ENCODE peak calls at places on chromosomes 7 and 10, in seven cellular contexts. One of them, this sample, is unnamed.

GRCh38 chr7:90474284-90475210 is 5.1 kb downstream of the PTTG1IP2 start:
- DNase-seq in HCT116: peak
- DNase-seq in fibroblast of lung: peak
- DNase-seq in IMR-90: peak
- DNase-seq in HepG2: no peak
- DNase-seq in OCI-LY7: no peak
- DNase-seq in SK-N-SH: no peak
- DNase-seq in this sample: no peak

GRCh38 chr10:13848530-13849425 is 262.0 kb downstream of the PRPF18 start:
- DNase-seq in HCT116: no peak
- DNase-seq in OCI-LY7: no peak
- DNase-seq in SK-N-SH: peak
- DNase-seq in IMR-90: no peak
- DNase-seq in HepG2: no peak
- DNase-seq in fibroblast of lung: no peak
- DNase-seq in this sample: no peak

GRCh38 chr10:14093735-14094484 is 236.8 kb downstream of the FRMD4A start:
- DNase-seq in IMR-90: peak
- DNase-seq in OCI-LY7: no peak
- DNase-seq in fibroblast of lung: peak
- DNase-seq in HCT116: no peak
- DNase-seq in SK-N-SH: peak
- DNase-seq in HepG2: no peak
- DNase-seq in this sample: no peak

GRCh38 chr7:85851571-85852193 is 664.8 kb upstream of the SEMA3D start:
- DNase-seq in SK-N-SH: peak
- DNase-seq in OCI-LY7: peak
- DNase-seq in fibroblast of lung: peak
- DNase-seq in HCT116: peak
- DNase-seq in HepG2: peak
- DNase-seq in IMR-90: peak
- DNase-seq in this sample: no peak

GRCh38 chr7:70435634-70436033 is 696.3 kb upstream of the GALNT17 start:
- DNase-seq in HepG2: no peak
- DNase-seq in OCI-LY7: no peak
- DNase-seq in SK-N-SH: no peak
- DNase-seq in IMR-90: no peak
- DNase-seq in HCT116: no peak
- DNase-seq in fibroblast of lung: no peak
- DNase-seq in this sample: peak

GRCh38 chr7:18308938-18309337 is 186.6 kb upstream of the HDAC9 start:
- DNase-seq in SK-N-SH: no peak
- DNase-seq in fibroblast of lung: no peak
- DNase-seq in OCI-LY7: no peak
- DNase-seq in IMR-90: no peak
- DNase-seq in HepG2: no peak
- DNase-seq in HCT116: no peak
- DNase-seq in this sample: no peak

GRCh38 chr7:55018361-55019328 is at the start of gene EGFR:
- DNase-seq in HepG2: no peak
- DNase-seq in HCT116: peak
- DNase-seq in SK-N-SH: peak
- DNase-seq in IMR-90: peak
- DNase-seq in fibroblast of lung: peak
- DNase-seq in OCI-LY7: no peak
- DNase-seq in this sample: no peak

GRCh38 chr7:130814753-130815152 is 80.7 kb upstream of the KLF14 start:
- DNase-seq in HepG2: no peak
- DNase-seq in fibroblast of lung: peak
- DNase-seq in HCT116: peak
- DNase-seq in IMR-90: peak
- DNase-seq in OCI-LY7: peak
- DNase-seq in SK-N-SH: no peak
- DNase-seq in this sample: no peak

GRCh38 chr7:157692156-157693011 is 355.6 kb downstream of the DNAJB6 start:
- DNase-seq in SK-N-SH: no peak
- DNase-seq in HCT116: no peak
- DNase-seq in OCI-LY7: no peak
- DNase-seq in HepG2: no peak
- DNase-seq in fibroblast of lung: no peak
- DNase-seq in IMR-90: no peak
- DNase-seq in this sample: no peak

GRCh38 chr10:2925631-2926030 is 141.7 kb upstream of the PFKP start:
- DNase-seq in OCI-LY7: no peak
- DNase-seq in HepG2: no peak
- DNase-seq in HCT116: no peak
- DNase-seq in IMR-90: peak
- DNase-seq in SK-N-SH: no peak
- DNase-seq in fibroblast of lung: peak
- DNase-seq in this sample: peak

GRCh38 chr7:37100735-37101331 is 347.8 kb downstream of the ELMO1 start:
- DNase-seq in HepG2: peak
- DNase-seq in IMR-90: no peak
- DNase-seq in HCT116: no peak
- DNase-seq in OCI-LY7: no peak
- DNase-seq in SK-N-SH: no peak
- DNase-seq in fibroblast of lung: no peak
- DNase-seq in this sample: no peak

GRCh38 chr7:73978681-73979563 is 49.1 kb upstream of the ELN start:
- DNase-seq in OCI-LY7: peak
- DNase-seq in SK-N-SH: peak
- DNase-seq in HCT116: peak
- DNase-seq in fibroblast of lung: peak
- DNase-seq in IMR-90: no peak
- DNase-seq in HepG2: peak
- DNase-seq in this sample: peak

GRCh38 chr10:77926566-77927342 is at the start of gene DLG5:
- DNase-seq in IMR-90: peak
- DNase-seq in SK-N-SH: peak
- DNase-seq in OCI-LY7: no peak
- DNase-seq in fibroblast of lung: peak
- DNase-seq in HepG2: no peak
- DNase-seq in HCT116: no peak
- DNase-seq in this sample: peak

GRCh38 chr10:74244807-74245206 is 93.8 kb downstream of the ADK start:
- DNase-seq in HCT116: no peak
- DNase-seq in OCI-LY7: no peak
- DNase-seq in SK-N-SH: no peak
- DNase-seq in IMR-90: no peak
- DNase-seq in fibroblast of lung: no peak
- DNase-seq in HepG2: no peak
- DNase-seq in this sample: no peak
- H2AFZ ChIP-seq in HCT116: no peak
- H2AFZ ChIP-seq in OCI-LY7: no peak
- H2AFZ ChIP-seq in SK-N-SH: no peak
- H2AFZ ChIP-seq in IMR-90: no peak
- H2AFZ ChIP-seq in fibroblast of lung: no peak
- H2AFZ ChIP-seq in HepG2: no peak
- H2AFZ ChIP-seq in this sample: no peak

GRCh38 chr10:10903620-10904019 is 114.1 kb upstream of the CELF2 start:
- DNase-seq in OCI-LY7: no peak
- DNase-seq in fibroblast of lung: no peak
- DNase-seq in HepG2: no peak
- DNase-seq in SK-N-SH: no peak
- DNase-seq in IMR-90: no peak
- DNase-seq in HCT116: no peak
- DNase-seq in this sample: no peak
- H3K4me2 ChIP-seq in OCI-LY7: no peak
- H3K4me2 ChIP-seq in fibroblast of lung: no peak
- H3K4me2 ChIP-seq in HepG2: no peak
- H3K4me2 ChIP-seq in SK-N-SH: no peak
- H3K4me2 ChIP-seq in IMR-90: no peak
- H3K4me2 ChIP-seq in HCT116: no peak
- H3K4me2 ChIP-seq in this sample: no peak

GRCh38 chr10:119456435-119456810 is 86.1 kb downstream of the RGS10 start:
- DNase-seq in HepG2: no peak
- DNase-seq in HCT116: no peak
- DNase-seq in SK-N-SH: no peak
- DNase-seq in IMR-90: no peak
- DNase-seq in fibroblast of lung: no peak
- DNase-seq in OCI-LY7: no peak
- DNase-seq in this sample: no peak
- H2AFZ ChIP-seq in HepG2: no peak
- H2AFZ ChIP-seq in HCT116: no peak
- H2AFZ ChIP-seq in SK-N-SH: no peak
- H2AFZ ChIP-seq in IMR-90: no peak
- H2AFZ ChIP-seq in fibroblast of lung: no peak
- H2AFZ ChIP-seq in OCI-LY7: no peak
- H2AFZ ChIP-seq in this sample: no peak

DNA sequence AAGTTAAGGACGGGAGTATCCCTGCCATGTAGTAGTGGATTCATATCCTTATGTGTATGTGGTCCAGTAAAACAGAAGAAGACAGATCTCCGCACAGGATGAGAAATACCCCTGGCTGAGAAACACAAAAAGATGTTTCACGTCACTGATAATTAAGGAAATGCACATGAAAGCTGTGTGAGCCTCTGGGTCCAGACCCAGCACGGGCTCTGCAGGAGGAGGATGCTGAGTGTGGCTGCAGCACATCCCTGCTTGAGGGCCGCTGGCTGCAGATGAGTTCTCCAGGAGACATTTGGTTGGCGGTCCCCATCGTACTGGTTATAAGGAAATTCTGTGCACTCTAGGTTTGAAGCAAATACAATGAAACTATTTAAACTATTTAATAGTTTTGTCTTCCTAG is 8.2 kb upstream of the SUN1 start:
- DNase-seq in HCT116: no peak
- DNase-seq in SK-N-SH: peak
- DNase-seq in OCI-LY7: no peak
- DNase-seq in IMR-90: no peak
- DNase-seq in HepG2: no peak
- DNase-seq in fibroblast of lung: no peak
- DNase-seq in this sample: no peak
- H3K4me2 ChIP-seq in HCT116: no peak
- H3K4me2 ChIP-seq in SK-N-SH: no peak
- H3K4me2 ChIP-seq in OCI-LY7: no peak
- H3K4me2 ChIP-seq in IMR-90: no peak
- H3K4me2 ChIP-seq in HepG2: no peak
- H3K4me2 ChIP-seq in fibroblast of lung: peak
- H3K4me2 ChIP-seq in this sample: no peak

DNA sequence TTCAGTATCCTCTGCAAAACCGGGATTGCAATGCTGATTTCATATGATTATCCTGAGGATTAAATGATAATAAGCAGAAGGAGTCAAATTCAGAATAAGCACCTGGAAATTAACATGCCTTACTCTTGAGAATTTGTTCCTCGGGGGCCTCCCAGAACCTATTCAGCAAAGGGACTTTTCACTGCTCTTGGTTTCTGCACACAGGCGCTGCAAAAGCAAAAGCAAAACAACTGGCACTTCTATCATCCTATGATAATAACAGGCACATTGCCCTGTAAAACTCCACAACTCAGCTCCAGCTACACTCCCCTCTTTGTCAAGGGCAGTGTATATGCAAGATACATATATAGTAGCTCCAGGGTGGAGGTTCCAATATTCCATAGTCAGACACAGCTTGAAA is 120.1 kb upstream of the PTER start:
- DNase-seq in OCI-LY7: no peak
- DNase-seq in HepG2: no peak
- DNase-seq in SK-N-SH: no peak
- DNase-seq in IMR-90: no peak
- DNase-seq in fibroblast of lung: no peak
- DNase-seq in HCT116: no peak
- DNase-seq in this sample: no peak
- H2AFZ ChIP-seq in OCI-LY7: no peak
- H2AFZ ChIP-seq in HepG2: no peak
- H2AFZ ChIP-seq in SK-N-SH: no peak
- H2AFZ ChIP-seq in IMR-90: no peak
- H2AFZ ChIP-seq in fibroblast of lung: no peak
- H2AFZ ChIP-seq in HCT116: no peak
- H2AFZ ChIP-seq in this sample: no peak

GRCh38 chr10:69955211-69955805 is 97.3 kb upstream of the MACROH2A2 start:
- DNase-seq in IMR-90: no peak
- DNase-seq in HCT116: no peak
- DNase-seq in fibroblast of lung: no peak
- DNase-seq in OCI-LY7: no peak
- DNase-seq in HepG2: no peak
- DNase-seq in SK-N-SH: no peak
- DNase-seq in this sample: no peak

GRCh38 chr10:69952801-69953200 is 99.8 kb upstream of the MACROH2A2 start:
- DNase-seq in SK-N-SH: no peak
- DNase-seq in OCI-LY7: peak
- DNase-seq in HCT116: no peak
- DNase-seq in HepG2: no peak
- DNase-seq in fibroblast of lung: no peak
- DNase-seq in IMR-90: no peak
- DNase-seq in this sample: no peak

GRCh38 chr10:69951658-69952057 is 101.0 kb upstream of the MACROH2A2 start:
- DNase-seq in SK-N-SH: no peak
- DNase-seq in HCT116: no peak
- DNase-seq in IMR-90: no peak
- DNase-seq in HepG2: no peak
- DNase-seq in OCI-LY7: no peak
- DNase-seq in fibroblast of lung: no peak
- DNase-seq in this sample: no peak

GRCh38 chr10:69952069-69952800 is 100.4 kb upstream of the MACROH2A2 start:
- DNase-seq in fibroblast of lung: no peak
- DNase-seq in HepG2: no peak
- DNase-seq in IMR-90: no peak
- DNase-seq in SK-N-SH: no peak
- DNase-seq in OCI-LY7: peak
- DNase-seq in HCT116: no peak
- DNase-seq in this sample: no peak

GRCh38 chr10:69953851-69954250 is 98.8 kb upstream of the MACROH2A2 start:
- DNase-seq in IMR-90: no peak
- DNase-seq in HCT116: no peak
- DNase-seq in SK-N-SH: no peak
- DNase-seq in OCI-LY7: no peak
- DNase-seq in fibroblast of lung: no peak
- DNase-seq in HepG2: no peak
- DNase-seq in this sample: no peak
- H3K4me2 ChIP-seq in IMR-90: no peak
- H3K4me2 ChIP-seq in HCT116: no peak
- H3K4me2 ChIP-seq in SK-N-SH: no peak
- H3K4me2 ChIP-seq in OCI-LY7: peak
- H3K4me2 ChIP-seq in fibroblast of lung: no peak
- H3K4me2 ChIP-seq in HepG2: no peak
- H3K4me2 ChIP-seq in this sample: no peak

DNA sequence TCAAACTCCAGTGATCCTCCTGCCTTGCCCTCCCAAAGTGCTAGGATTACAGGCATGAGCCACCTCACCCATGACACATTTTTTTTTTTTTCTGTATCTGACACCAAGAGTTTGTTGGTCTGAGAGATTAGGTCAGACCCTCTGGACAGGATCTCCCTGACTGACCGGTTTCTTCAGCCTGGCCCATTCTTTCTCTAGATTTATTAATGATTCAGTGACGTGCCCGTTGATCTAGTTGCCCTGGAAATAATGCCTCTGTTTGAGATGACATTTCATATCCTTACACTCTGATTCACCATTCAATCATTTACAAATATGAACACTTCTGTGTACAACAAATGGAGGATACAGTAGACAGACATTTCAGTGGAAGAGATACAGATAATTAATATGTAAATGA is 1.4 kb upstream of the ZNF212 start:
- DNase-seq in HCT116: no peak
- DNase-seq in OCI-LY7: no peak
- DNase-seq in HepG2: no peak
- DNase-seq in fibroblast of lung: no peak
- DNase-seq in IMR-90: peak
- DNase-seq in SK-N-SH: no peak
- DNase-seq in this sample: no peak
- H2AFZ ChIP-seq in HCT116: no peak
- H2AFZ ChIP-seq in OCI-LY7: peak
- H2AFZ ChIP-seq in HepG2: peak
- H2AFZ ChIP-seq in fibroblast of lung: no peak
- H2AFZ ChIP-seq in IMR-90: peak
- H2AFZ ChIP-seq in SK-N-SH: peak
- H2AFZ ChIP-seq in this sample: no peak

This sample was measured in DND-41.